ENCODE peak calls at places on chromosomes 4 and X, in four cellular contexts. G is Calu3, Q is tibial nerve, V is aorta. F is an unnamed sample.
A peak's percentile ranks its signal among the peaks of the same experiment; 100 is the strongest.

GRCh38 chrX:68658530-68658929 is 11.1 kb downstream of the STARD8 start:
- DNase-seq in G (no peak), Q (no peak), V (no peak), F (peak; percentile 18)

GRCh38 chr4:8247047-8247930 is 22.3 kb upstream of the HTRA3 start:
- DNase-seq in G (no peak), Q (peak; percentile 74), V (peak; percentile 75), F (no peak)

GRCh38 chr4:8198906-8199593 is at the start of gene SH3TC1:
- DNase-seq in G (peak; percentile 92), Q (peak; percentile 71), V (peak; percentile 96), F (peak; percentile 78)

GRCh38 chrX:113675278-113675677 is 834.6 kb upstream of the AMOT start:
- DNase-seq in G (no peak), Q (no peak), V (no peak), F (no peak)

GRCh38 chr4:101177146-101177545 is 170.2 kb downstream of the PPP3CA start:
- DNase-seq in G (no peak), Q (no peak), V (no peak), F (no peak)

GRCh38 chr4:150722908-150723362 is 141.0 kb downstream of the MAB21L2 start:
- DNase-seq in G (peak; percentile 28), Q (peak; percentile 52), V (peak; percentile 88), F (no peak)

GRCh38 chr4:85681194-85681803 is 206.3 kb downstream of the ARHGAP24 start:
- DNase-seq in G (no peak), Q (peak; percentile 67), V (peak; percentile 72), F (peak; percentile 98)

GRCh38 chrX:13151806-13152510 is 107.5 kb upstream of the FAM9C start:
- DNase-seq in G (no peak), Q (no peak), V (no peak), F (peak; percentile 76)

GRCh38 chr4:67437974-67438713 is 107.2 kb downstream of the CENPC start:
- DNase-seq in G (no peak), Q (no peak), V (no peak), F (peak; percentile 55)

GRCh38 chr4:144579411-144580020 is 66.4 kb upstream of the HHIP start:
- DNase-seq in G (no peak), Q (no peak), V (no peak), F (peak; percentile 64)

F was measured in astrocyte of the spinal cord.